ENCODE peak calls at places on chromosome 15, in six cellular contexts. K is AG04450, O is ovary, R is iPS DF 6.9, T is uterus, X is RWPE2. I is an unnamed sample.

GRCh38 chr15:79858469-79858868 is 38.3 kb downstream of the MTHFS start:
- DNase-seq in X (no peak), T (no peak), R (no peak), O (no peak), K (no peak), I (no peak)

GRCh38 chr15:40567111-40567510 is 2.0 kb upstream of the RPUSD2 start:
- DNase-seq in T (no peak), R (no peak), K (no peak), X (no peak), O (no peak), I (no peak)

GRCh38 chr15:41928637-41929620 is 35.1 kb upstream of the SPTBN5 start:
- DNase-seq in O (no peak), K (no peak), X (no peak), R (no peak), T (no peak), I (no peak)

GRCh38 chr15:39581501-39582285 is 814 bp downstream of the THBS1 start:
- DNase-seq in O (peak), X (no peak), R (no peak), K (no peak), T (peak), I (peak)

GRCh38 chr15:83295417-83295816 is 11.0 kb upstream of the BNC1 start:
- DNase-seq in R (no peak), X (no peak), O (no peak), K (no peak), T (no peak), I (no peak)

GRCh38 chr15:33975023-33975565 is 6.8 kb downstream of the CHRM5 start:
- DNase-seq in O (no peak), X (no peak), T (no peak), R (no peak), K (no peak), I (no peak)

GRCh38 chr15:70265986-70266385 is 168.3 kb upstream of the TLE3 start:
- DNase-seq in T (no peak), R (no peak), O (no peak), X (no peak), K (no peak), I (no peak)

GRCh38 chr15:90701880-90702630 is 15.1 kb upstream of the BLM start:
- DNase-seq in K (no peak), X (peak), T (no peak), O (no peak), R (no peak), I (no peak)

GRCh38 chr15:67185621-67186225 is 68.7 kb downstream of the AAGAB start:
- DNase-seq in K (no peak), O (no peak), R (no peak), T (peak), X (no peak), I (no peak)

GRCh38 chr15:92839696-92840095 is 60.4 kb upstream of the CHD2 start:
- DNase-seq in R (no peak), K (no peak), T (no peak), O (no peak), X (no peak), I (no peak)

GRCh38 chr15:25173241-25174028 is 218.6 kb downstream of the SNRPN start:
- DNase-seq in R (no peak), X (peak), T (peak), K (no peak), O (peak), I (no peak)

GRCh38 chr15:48375767-48376166 is 44.5 kb downstream of the DUT start:
- DNase-seq in K (no peak), X (no peak), R (no peak), T (no peak), O (no peak), I (no peak)

GRCh38 chr15:48384616-48385015 is 53.4 kb downstream of the DUT start:
- DNase-seq in T (no peak), O (no peak), X (no peak), R (no peak), K (no peak), I (peak)

GRCh38 chr15:48381861-48382260 is 50.6 kb downstream of the DUT start:
- DNase-seq in X (no peak), R (no peak), O (no peak), K (no peak), T (no peak), I (no peak)

GRCh38 chr15:48385031-48385430 is 53.8 kb downstream of the DUT start:
- DNase-seq in X (no peak), T (no peak), R (no peak), O (no peak), K (no peak), I (no peak)

DNA sequence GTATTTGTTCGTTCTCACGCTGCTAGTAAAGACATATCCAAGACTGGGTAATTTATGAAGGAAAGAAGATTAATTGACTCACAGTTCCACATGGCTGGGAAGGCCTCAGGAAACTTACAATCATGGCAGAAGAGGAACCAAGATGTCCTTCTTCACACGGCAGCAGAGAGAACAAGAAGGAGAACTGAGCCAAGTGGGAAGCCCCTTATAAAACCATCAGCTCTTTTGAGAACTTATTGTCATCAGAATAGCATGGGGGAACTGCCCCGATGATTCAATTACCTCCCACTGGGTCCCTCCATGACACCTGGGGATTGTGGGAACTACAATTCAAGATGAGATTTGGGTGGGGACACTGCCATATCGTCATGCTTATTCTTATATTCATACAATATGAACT is 49.0 kb downstream of the DUT start:
- DNase-seq in K (no peak), T (no peak), R (no peak), O (no peak), X (no peak), I (no peak)
- H3K27ac ChIP-seq in K (no peak), T (no peak), R (no peak), O (no peak), X (no peak), I (no peak)

DNA sequence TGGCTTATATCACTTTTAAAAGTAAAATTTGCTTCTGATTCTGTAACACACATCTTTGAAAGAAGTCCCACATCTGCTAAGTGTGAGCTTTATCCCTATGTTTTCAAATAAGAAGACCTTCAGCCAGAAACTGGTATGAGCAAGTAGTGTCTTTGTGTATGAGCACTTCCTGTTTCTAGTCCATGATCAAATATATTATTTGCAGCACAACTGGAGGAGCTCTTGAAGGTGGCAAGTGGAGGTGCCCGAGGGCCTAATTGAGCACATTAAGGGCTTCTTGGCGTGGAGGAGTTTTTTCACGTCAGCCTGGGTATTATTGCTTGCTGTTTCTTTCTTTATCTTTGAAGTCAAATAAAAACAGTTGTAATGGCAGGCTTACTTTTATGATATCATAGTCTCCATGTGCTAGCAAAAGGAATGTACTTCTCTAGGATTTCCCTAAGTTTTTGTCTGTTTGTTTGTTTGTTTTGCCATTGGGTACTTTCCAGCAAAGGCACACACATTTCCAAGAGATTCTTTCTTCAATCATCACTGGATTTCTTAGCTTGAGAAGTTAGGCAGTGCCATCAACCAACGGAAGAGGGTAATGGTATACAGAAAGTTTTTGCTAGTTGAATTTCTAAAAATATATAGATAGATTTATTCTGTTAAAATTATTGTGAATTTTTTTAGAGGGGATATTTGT is 68.1 kb downstream of the MEIS2 start:
- DNase-seq in R (no peak), T (no peak), K (no peak), X (no peak), O (no peak), I (no peak)
- H3K27ac ChIP-seq in R (no peak), T (peak), K (no peak), X (no peak), O (no peak), I (no peak)

DNA sequence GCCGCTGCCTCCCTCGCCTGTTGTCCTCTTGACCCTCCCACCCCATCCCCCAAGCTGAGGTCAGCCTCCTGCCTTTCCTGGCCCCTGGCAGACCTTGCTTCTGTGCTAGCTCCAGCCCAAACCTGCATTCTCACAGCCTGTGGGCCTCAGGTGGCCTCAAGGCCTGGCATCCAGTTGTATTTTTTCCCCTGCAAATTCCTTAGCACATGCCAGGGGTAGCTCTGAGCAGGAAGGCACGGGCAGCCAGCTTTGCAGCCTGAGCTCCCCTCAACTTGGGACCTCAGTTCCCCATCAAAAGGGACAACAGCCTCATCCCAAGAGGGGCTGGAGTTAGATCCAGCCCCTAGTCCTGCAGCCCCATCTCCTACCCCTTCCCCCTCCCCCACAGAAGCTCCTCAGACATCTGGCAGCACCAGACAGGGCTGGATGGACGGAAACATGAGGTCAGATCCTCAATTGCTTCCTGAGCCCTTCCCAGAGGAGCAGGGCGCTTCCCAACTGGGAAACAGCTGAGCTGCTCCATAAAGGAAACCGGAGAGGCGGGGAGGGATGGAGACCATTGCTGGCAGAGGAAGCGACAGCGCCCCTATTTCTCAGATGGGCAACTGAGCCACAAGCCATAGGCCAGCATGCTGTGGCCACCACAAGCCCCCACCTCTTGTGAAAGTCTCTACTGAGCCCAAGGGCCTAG is 18.1 kb upstream of the CYP11A1 start:
- DNase-seq in T (no peak), X (peak), R (no peak), K (no peak), O (no peak), I (peak)
- H3K27ac ChIP-seq in T (peak), X (peak), R (no peak), K (no peak), O (no peak), I (peak)

DNA sequence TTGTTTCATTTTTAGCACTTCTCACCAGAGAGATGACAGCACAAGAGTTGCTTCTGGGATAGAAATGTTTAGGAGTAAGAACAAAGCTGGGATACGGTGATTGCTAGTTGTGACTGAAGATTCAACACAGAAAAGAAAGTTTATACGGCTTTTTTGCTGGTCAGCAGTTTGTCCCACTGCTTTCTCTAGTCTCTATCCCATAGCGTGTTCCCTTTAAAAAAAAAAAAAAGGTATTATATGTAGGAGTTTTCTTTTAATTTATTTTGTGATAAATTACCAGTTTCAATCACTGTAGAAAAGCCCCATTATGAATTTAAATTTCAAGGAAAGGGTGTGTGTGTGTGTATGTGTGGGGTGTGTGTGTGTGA is 48.0 kb downstream of the PGPEP1L start:
- DNase-seq in K (no peak), O (no peak), X (no peak), T (no peak), R (no peak), I (no peak)
- H3K27ac ChIP-seq in K (no peak), O (no peak), X (no peak), T (no peak), R (no peak), I (no peak)

DNA sequence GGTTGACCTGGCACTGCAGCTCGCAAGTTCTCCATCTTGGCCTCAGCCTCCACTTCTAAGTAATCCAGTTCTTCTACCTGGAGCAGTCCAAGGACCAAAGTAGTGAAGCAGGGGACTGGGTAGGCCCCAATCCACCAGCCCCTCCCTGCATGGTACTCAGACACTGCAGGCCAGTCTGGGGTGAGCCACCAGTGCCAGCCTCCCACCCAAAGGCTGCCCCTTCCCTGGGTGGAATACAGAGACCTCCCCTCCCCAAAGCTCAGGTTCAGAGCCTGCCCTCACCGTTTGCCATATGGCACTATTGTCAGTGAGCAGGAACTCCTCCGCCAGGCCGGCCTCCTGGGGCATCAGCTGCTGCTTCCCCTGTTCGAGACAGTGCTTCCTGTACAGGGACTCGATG is 10.8 kb downstream of the POLG start:
- DNase-seq in X (no peak), O (no peak), T (no peak), K (no peak), R (no peak), I (no peak)
- H3K27ac ChIP-seq in X (no peak), O (no peak), T (no peak), K (no peak), R (no peak), I (peak)

GRCh38 chr15:52710710-52711107 is 31.5 kb upstream of the ATOSA start:
- DNase-seq in R (no peak), X (no peak), T (no peak), K (no peak), O (no peak), I (no peak)
- H3K27ac ChIP-seq in R (no peak), X (no peak), T (no peak), K (no peak), O (no peak), I (no peak)

DNA sequence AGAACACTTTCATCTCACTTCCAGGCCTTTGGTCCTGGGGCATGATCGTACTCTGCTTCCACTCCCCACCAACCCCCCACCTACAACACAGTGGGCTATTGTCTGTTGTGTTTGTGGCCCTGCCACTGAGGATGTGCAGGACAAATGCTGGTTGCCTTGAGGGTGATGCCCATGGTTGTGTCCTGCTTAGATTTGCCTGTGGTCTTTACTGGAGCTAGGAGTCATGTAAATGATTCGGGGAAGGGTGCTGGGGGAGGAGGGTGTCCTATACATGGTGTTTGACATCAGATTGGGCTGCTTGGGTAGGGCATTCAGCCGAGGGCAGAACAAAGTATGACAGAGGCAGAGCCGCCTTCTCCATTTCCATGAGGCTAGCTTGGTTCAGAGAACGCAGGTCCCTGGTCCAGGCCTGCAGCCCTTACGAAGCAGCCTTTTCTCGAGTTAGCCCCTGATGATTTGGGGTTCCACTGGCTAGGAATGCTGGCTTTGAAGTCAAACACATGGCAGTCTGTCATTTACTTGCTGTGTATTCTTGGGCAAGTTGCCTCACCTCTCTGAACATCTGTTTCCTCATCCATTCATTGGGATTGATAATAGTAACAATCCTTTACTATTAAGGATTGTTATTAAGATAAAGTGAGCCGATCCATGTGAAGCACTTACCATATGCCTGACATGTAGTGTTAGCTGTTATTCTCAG is 6.9 kb downstream of the CORO2B start:
- DNase-seq in R (no peak), X (no peak), K (no peak), O (no peak), T (no peak), I (no peak)
- H3K27ac ChIP-seq in R (no peak), X (peak), K (no peak), O (no peak), T (peak), I (no peak)

DNA sequence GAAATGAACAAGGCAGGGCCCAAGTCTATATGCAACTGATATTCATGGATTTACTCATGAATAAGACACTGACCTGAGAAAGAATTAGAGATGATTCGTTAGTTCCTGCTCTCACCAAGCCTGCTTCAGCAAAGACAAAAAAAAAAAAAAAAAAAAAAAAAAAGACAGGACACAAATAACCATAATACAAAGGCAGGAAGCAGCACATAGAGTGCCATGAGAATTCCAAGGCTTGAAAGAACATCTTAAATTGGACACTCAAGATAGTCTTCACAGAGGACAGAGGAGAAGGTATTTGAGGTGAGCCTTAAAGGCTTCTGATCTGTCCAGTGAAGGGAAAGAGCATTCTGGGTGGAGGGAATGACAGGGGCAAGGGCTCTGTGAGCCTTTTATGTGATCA is 54.8 kb upstream of the NR2E3 start:
- DNase-seq in T (no peak), O (no peak), K (no peak), R (no peak), X (no peak), I (no peak)
- H3K27ac ChIP-seq in T (no peak), O (no peak), K (no peak), R (no peak), X (peak), I (no peak)

I was measured in RWPE1.